ENCODE peak calls at places on chromosomes 3 and 15, in five cellular contexts. G is K562, B is astrocyte of the cerebellum, V is psoas muscle, L is dorsolateral prefrontal cortex. E is an unnamed sample.

GRCh38 chr3:38163117-38163870 is 2.0 kb upstream of the OXSR1 start:
- DNase-seq in G (peak; percentile 41), B (no peak), V (no peak), L (no peak), E (no peak)

GRCh38 chr3:31701286-31701685 is 168.6 kb downstream of the STT3B start:
- DNase-seq in G (no peak), B (no peak), V (no peak), L (no peak), E (no peak)

GRCh38 chr3:4406746-4407568 is 60.1 kb downstream of the SUMF1 start:
- DNase-seq in G (no peak), B (no peak), V (no peak), L (no peak), E (no peak)

GRCh38 chr15:70198441-70199123 is 100.9 kb upstream of the TLE3 start:
- DNase-seq in G (no peak), B (no peak), V (no peak), L (no peak), E (no peak)

GRCh38 chr3:126870608-126871210 is 112.2 kb upstream of the PLXNA1 start:
- DNase-seq in G (no peak), B (no peak), V (no peak), L (peak; percentile 68), E (no peak)

GRCh38 chr3:172040976-172041963 is 1.9 kb downstream of the FNDC3B start:
- DNase-seq in G (no peak), B (no peak), V (no peak), L (no peak), E (no peak)

GRCh38 chr3:51704511-51704950 is 2.3 kb upstream of the GRM2 start:
- DNase-seq in G (no peak), B (no peak), V (peak; percentile 18), L (no peak), E (no peak)

GRCh38 chr3:110598847-110599490 is 472.6 kb upstream of the NECTIN3 start:
- DNase-seq in G (no peak), B (no peak), V (no peak), L (no peak), E (no peak)

GRCh38 chr3:138946554-138947302 is at the start of the genes FOXL2 and FOXL2NB:
- DNase-seq in G (peak; percentile 87), B (no peak), V (peak; percentile 56), L (no peak), E (peak; percentile 53)

GRCh38 chr3:122742234-122742633 is 51.4 kb downstream of the HSPBAP1 start:
- DNase-seq in G (no peak), B (no peak), V (no peak), L (no peak), E (no peak)

GRCh38 chr3:89098964-89099585 is 8.3 kb upstream of the EPHA3 start:
- DNase-seq in G (peak; percentile 15), B (peak; percentile 51), V (no peak), L (peak; percentile 27), E (no peak)

GRCh38 chr15:100920516-100921135 is 1.5 kb downstream of the LRRK1 start:
- DNase-seq in G (no peak), B (no peak), V (no peak), L (no peak), E (no peak)
- H3K4me3 ChIP-seq in G (no peak overlapping the region), B (no peak overlapping the region), V (peak overlapping the region; percentile 75), L (peak overlapping the region; percentile 70), E (no peak overlapping the region)

GRCh38 chr3:158912188-158912587 is 110.3 kb downstream of the MFSD1 start:
- DNase-seq in G (peak; percentile 21), B (no peak), V (no peak), L (no peak), E (no peak)
- TF ChIP-seq CTCF in G (peak; percentile 39), B (no peak), V (no peak), L (no peak), E (no peak)

DNA sequence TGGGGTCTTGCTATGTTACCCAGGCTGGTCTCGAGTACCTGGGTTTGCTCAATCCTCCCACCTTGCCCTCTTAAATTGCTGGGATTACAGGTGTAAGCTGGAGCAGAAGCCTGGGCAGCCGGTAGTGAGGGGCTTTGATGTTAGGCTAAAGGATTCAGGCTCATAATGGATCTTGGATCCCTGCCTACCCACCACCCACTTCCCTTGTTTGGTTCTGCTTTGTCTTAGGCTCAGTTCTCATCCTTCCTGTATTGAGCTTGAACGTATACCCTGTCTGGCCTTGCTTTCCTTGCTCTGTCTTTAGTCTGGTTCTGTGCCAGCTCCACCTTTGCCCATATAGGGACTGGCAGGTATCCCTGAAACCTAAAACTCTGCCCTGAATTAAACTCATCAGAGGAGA is 1.7 kb downstream of the PPCDC start:
- DNase-seq in G (no peak), B (no peak), V (no peak), L (no peak), E (no peak)
- H3K4me3 ChIP-seq in G (no peak overlapping the region), B (no peak overlapping the region), V (no peak overlapping the region), L (no peak overlapping the region), E (no peak overlapping the region)

GRCh38 chr3:71547254-71548198 is 36.0 kb downstream of the FOXP1 start:
- DNase-seq in G (peak; percentile 25), B (no peak), V (no peak), L (no peak), E (no peak)
- TF ChIP-seq CTCF in G (no peak), B (no peak), V (no peak), L (no peak), E (no peak)

E was measured in AG04449.